ENCODE peak calls at places on chromosomes 4 and X, in five cellular contexts. One of them, this sample, is unnamed.
A peak's percentile ranks its signal among the peaks of the same experiment; 100 is the strongest.

GRCh38 chr4:95304898-95305297 is 243.9 kb downstream of the UNC5C start:
- DNase-seq in pancreas: no peak
- DNase-seq in fibroblast of lung: no peak
- DNase-seq in A549: no peak
- DNase-seq in body of pancreas: no peak
- DNase-seq in this sample: no peak

GRCh38 chr4:117385531-117385930 is 300.2 kb upstream of the TRAM1L1 start:
- DNase-seq in body of pancreas: no peak
- DNase-seq in A549: no peak
- DNase-seq in fibroblast of lung: no peak
- DNase-seq in pancreas: no peak
- DNase-seq in this sample: no peak

GRCh38 chr4:108292229-108292628 is 123.5 kb upstream of the LEF1 start:
- DNase-seq in pancreas: no peak
- DNase-seq in A549: no peak
- DNase-seq in body of pancreas: no peak
- DNase-seq in fibroblast of lung: no peak
- DNase-seq in this sample: no peak

GRCh38 chr4:17152941-17153340 is 254.5 kb upstream of the LDB2 start:
- DNase-seq in A549: no peak
- DNase-seq in pancreas: no peak
- DNase-seq in fibroblast of lung: no peak
- DNase-seq in body of pancreas: no peak
- DNase-seq in this sample: no peak

GRCh38 chr4:54402880-54403503 is 173.9 kb downstream of the PDGFRA start:
- DNase-seq in A549: no peak
- DNase-seq in body of pancreas: no peak
- DNase-seq in pancreas: no peak
- DNase-seq in fibroblast of lung: no peak
- DNase-seq in this sample: no peak

GRCh38 chrX:106752101-106752678 is 25.7 kb downstream of the RNF128 start:
- DNase-seq in A549: no peak
- DNase-seq in pancreas: no peak
- DNase-seq in body of pancreas: no peak
- DNase-seq in fibroblast of lung: peak; percentile 22
- DNase-seq in this sample: no peak

GRCh38 chrX:130981836-130982235 is 76.3 kb upstream of the ARHGAP36 start:
- DNase-seq in body of pancreas: no peak
- DNase-seq in A549: no peak
- DNase-seq in fibroblast of lung: peak; percentile 13
- DNase-seq in pancreas: no peak
- DNase-seq in this sample: no peak

GRCh38 chrX:21932277-21932996 is 8.1 kb upstream of the SMS start:
- DNase-seq in fibroblast of lung: peak; percentile 94
- DNase-seq in A549: no peak
- DNase-seq in body of pancreas: peak; percentile 21
- DNase-seq in pancreas: no peak
- DNase-seq in this sample: no peak

GRCh38 chr4:20572976-20573375 is 127.3 kb upstream of the PACRGL start:
- DNase-seq in body of pancreas: no peak
- DNase-seq in A549: no peak
- DNase-seq in fibroblast of lung: no peak
- DNase-seq in pancreas: no peak
- DNase-seq in this sample: no peak

GRCh38 chr4:42671431-42672194 is 14.7 kb upstream of the ATP8A1 start:
- DNase-seq in fibroblast of lung: no peak
- DNase-seq in A549: no peak
- DNase-seq in body of pancreas: no peak
- DNase-seq in pancreas: no peak
- DNase-seq in this sample: no peak

GRCh38 chr4:7828011-7828720 is 111.5 kb downstream of the AFAP1 start:
- DNase-seq in fibroblast of lung: peak; percentile 99
- DNase-seq in A549: no peak
- DNase-seq in body of pancreas: peak; percentile 36
- DNase-seq in pancreas: no peak
- DNase-seq in this sample: peak; percentile 57

GRCh38 chr4:153763404-153763803 is 3.6 kb upstream of the RNF175 start:
- DNase-seq in body of pancreas: no peak
- DNase-seq in fibroblast of lung: no peak
- DNase-seq in A549: no peak
- DNase-seq in pancreas: no peak
- DNase-seq in this sample: no peak

GRCh38 chr4:13983189-13983790 is 355.8 kb upstream of the BOD1L1 start:
- DNase-seq in pancreas: no peak
- DNase-seq in A549: no peak
- DNase-seq in body of pancreas: peak; percentile 12
- DNase-seq in fibroblast of lung: no peak
- DNase-seq in this sample: no peak

GRCh38 chr4:38523524-38524448 is 140.2 kb upstream of the KLF3 start:
- DNase-seq in fibroblast of lung: no peak
- DNase-seq in pancreas: no peak
- DNase-seq in body of pancreas: no peak
- DNase-seq in A549: no peak
- DNase-seq in this sample: no peak

GRCh38 chr4:145956288-145956890 is 17.8 kb upstream of the ZNF827 start:
- DNase-seq in fibroblast of lung: peak; percentile 52
- DNase-seq in pancreas: no peak
- DNase-seq in A549: no peak
- DNase-seq in body of pancreas: peak; percentile 47
- DNase-seq in this sample: peak; percentile 49

GRCh38 chr4:173218411-173219125 is 50.0 kb downstream of the GALNT7 start:
- DNase-seq in A549: peak; percentile 26
- DNase-seq in fibroblast of lung: peak; percentile 34
- DNase-seq in body of pancreas: no peak
- DNase-seq in pancreas: no peak
- DNase-seq in this sample: no peak

GRCh38 chr4:40662962-40663604 is 33.4 kb upstream of the RBM47 start:
- DNase-seq in fibroblast of lung: peak; percentile 74
- DNase-seq in pancreas: no peak
- DNase-seq in A549: no peak
- DNase-seq in body of pancreas: peak; percentile 41
- DNase-seq in this sample: no peak

GRCh38 chrX:153673398-153674218 is at the start of gene PNCK:
- DNase-seq in body of pancreas: no peak
- DNase-seq in A549: no peak
- DNase-seq in fibroblast of lung: no peak
- DNase-seq in pancreas: no peak
- DNase-seq in this sample: no peak

GRCh38 chr4:41022116-41022515 is 192.2 kb downstream of the APBB2 start:
- DNase-seq in pancreas: no peak
- DNase-seq in A549: no peak
- DNase-seq in fibroblast of lung: no peak
- DNase-seq in body of pancreas: no peak
- DNase-seq in this sample: no peak

GRCh38 chr4:130028552-130028951 is 932.6 kb downstream of the C4orf33 start:
- DNase-seq in pancreas: no peak
- DNase-seq in A549: no peak
- DNase-seq in fibroblast of lung: no peak
- DNase-seq in body of pancreas: no peak
- DNase-seq in this sample: no peak

GRCh38 chrX:46683023-46683422 is 75.9 kb downstream of the SLC9A7 start:
- DNase-seq in body of pancreas: no peak
- DNase-seq in fibroblast of lung: no peak
- DNase-seq in pancreas: no peak
- DNase-seq in A549: no peak
- DNase-seq in this sample: no peak

GRCh38 chr4:169030575-169030982 is 20.5 kb upstream of the CBR4 start:
- DNase-seq in fibroblast of lung: peak; percentile 44
- DNase-seq in body of pancreas: no peak
- DNase-seq in A549: peak; percentile 56
- DNase-seq in pancreas: no peak
- DNase-seq in this sample: no peak

GRCh38 chr4:41573458-41574129 is 35.6 kb downstream of the LIMCH1 start:
- DNase-seq in A549: no peak
- DNase-seq in pancreas: no peak
- DNase-seq in body of pancreas: no peak
- DNase-seq in fibroblast of lung: peak; percentile 57
- DNase-seq in this sample: no peak

DNA sequence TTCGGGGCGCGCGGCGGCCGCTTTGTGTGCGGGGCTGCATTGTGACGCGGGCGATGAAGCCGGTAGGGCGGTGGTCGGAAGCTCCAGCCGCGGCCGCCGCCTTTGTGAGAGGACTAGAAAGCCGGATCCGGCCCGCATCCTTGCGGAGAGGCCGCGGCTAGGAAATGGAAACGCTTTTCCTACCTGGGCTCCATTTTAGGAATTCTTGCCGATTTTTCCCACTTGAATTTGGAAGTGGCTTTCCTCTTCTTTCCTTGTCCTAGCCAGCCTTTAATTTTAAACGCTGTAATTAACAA is 708 bp downstream of the TMSB4X start:
- DNase-seq in fibroblast of lung: no peak
- DNase-seq in body of pancreas: peak; percentile 44
- DNase-seq in A549: no peak
- DNase-seq in pancreas: peak; percentile 48
- DNase-seq in this sample: no peak
- H3K4me1 ChIP-seq in fibroblast of lung: no peaks in the 10 kb centered on the region
- H3K4me1 ChIP-seq in body of pancreas: peaks cover 34% of the 10 kb centered on the region
- H3K4me1 ChIP-seq in A549: peaks cover 37% of the 10 kb centered on the region
- H3K4me1 ChIP-seq in pancreas: no peaks in the 10 kb centered on the region
- H3K4me1 ChIP-seq in this sample: no peaks in the 10 kb centered on the region

GRCh38 chr4:36237366-36238353 is 6.7 kb downstream of the ARAP2 start:
- DNase-seq in A549: no peak
- DNase-seq in body of pancreas: no peak
- DNase-seq in pancreas: no peak
- DNase-seq in fibroblast of lung: no peak
- DNase-seq in this sample: no peak
- H3K4me1 ChIP-seq in A549: no peaks in the 10 kb centered on the region
- H3K4me1 ChIP-seq in body of pancreas: peaks cover 22% of the 10 kb centered on the region
- H3K4me1 ChIP-seq in pancreas: peaks cover 21% of the 10 kb centered on the region
- H3K4me1 ChIP-seq in fibroblast of lung: no peaks in the 10 kb centered on the region
- H3K4me1 ChIP-seq in this sample: no peaks in the 10 kb centered on the region

DNA sequence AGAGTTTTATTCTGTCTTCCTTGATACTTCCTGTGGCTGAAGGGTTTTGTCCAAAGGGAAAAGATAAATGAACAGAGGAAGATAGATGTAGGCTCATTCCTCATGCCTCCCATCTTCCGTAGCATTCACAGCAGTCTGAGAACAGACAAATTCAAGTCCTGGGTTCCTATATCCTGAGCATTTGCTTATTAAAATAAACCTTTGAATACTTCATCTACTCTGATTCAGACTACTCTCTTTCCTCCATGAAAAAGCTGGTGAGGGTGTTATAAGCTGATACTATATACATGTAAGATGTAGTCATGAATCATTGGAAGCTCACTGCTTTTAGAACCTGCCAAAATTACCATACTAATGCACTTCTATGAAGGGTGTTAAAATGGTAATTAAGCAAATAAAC is 61.2 kb downstream of the GAB1 start:
- DNase-seq in fibroblast of lung: peak; percentile 28
- DNase-seq in A549: no peak
- DNase-seq in body of pancreas: no peak
- DNase-seq in pancreas: no peak
- DNase-seq in this sample: no peak
- H3K4me1 ChIP-seq in fibroblast of lung: peaks cover 20% of the 10 kb centered on the region
- H3K4me1 ChIP-seq in A549: no peaks in the 10 kb centered on the region
- H3K4me1 ChIP-seq in body of pancreas: peaks cover 6% of the 10 kb centered on the region
- H3K4me1 ChIP-seq in pancreas: peaks cover 8% of the 10 kb centered on the region
- H3K4me1 ChIP-seq in this sample: peaks cover 5% of the 10 kb centered on the region

GRCh38 chr4:128686032-128686465 is 123.5 kb upstream of the JADE1 start:
- DNase-seq in body of pancreas: no peak
- DNase-seq in fibroblast of lung: peak; percentile 27
- DNase-seq in A549: no peak
- DNase-seq in pancreas: no peak
- DNase-seq in this sample: no peak

GRCh38 chr4:128684031-128684430 is 125.5 kb upstream of the JADE1 start:
- DNase-seq in fibroblast of lung: no peak
- DNase-seq in A549: no peak
- DNase-seq in body of pancreas: no peak
- DNase-seq in pancreas: no peak
- DNase-seq in this sample: no peak

GRCh38 chr4:128688846-128689467 is 120.5 kb upstream of the JADE1 start:
- DNase-seq in A549: no peak
- DNase-seq in body of pancreas: no peak
- DNase-seq in pancreas: no peak
- DNase-seq in fibroblast of lung: no peak
- DNase-seq in this sample: no peak

GRCh38 chr4:128688025-128688721 is 121.3 kb upstream of the JADE1 start:
- DNase-seq in A549: no peak
- DNase-seq in pancreas: no peak
- DNase-seq in fibroblast of lung: no peak
- DNase-seq in body of pancreas: no peak
- DNase-seq in this sample: no peak

GRCh38 chr4:128686810-128687209 is 122.7 kb upstream of the JADE1 start:
- DNase-seq in pancreas: no peak
- DNase-seq in A549: no peak
- DNase-seq in fibroblast of lung: no peak
- DNase-seq in body of pancreas: no peak
- DNase-seq in this sample: no peak
- H3K4me1 ChIP-seq in pancreas: no peaks in the 10 kb centered on the region
- H3K4me1 ChIP-seq in A549: peaks cover 10% of the 10 kb centered on the region
- H3K4me1 ChIP-seq in fibroblast of lung: no peaks in the 10 kb centered on the region
- H3K4me1 ChIP-seq in body of pancreas: no peaks in the 10 kb centered on the region
- H3K4me1 ChIP-seq in this sample: peaks cover 4% of the 10 kb centered on the region

GRCh38 chr4:77002721-77003120 is 53.2 kb downstream of the SEPTIN11 start:
- DNase-seq in pancreas: no peak
- DNase-seq in A549: no peak
- DNase-seq in body of pancreas: no peak
- DNase-seq in fibroblast of lung: no peak
- DNase-seq in this sample: no peak
- H3K4me1 ChIP-seq in pancreas: no peaks in the 10 kb centered on the region
- H3K4me1 ChIP-seq in A549: no peaks in the 10 kb centered on the region
- H3K4me1 ChIP-seq in body of pancreas: peaks cover 10% of the 10 kb centered on the region
- H3K4me1 ChIP-seq in fibroblast of lung: peaks cover 30% of the 10 kb centered on the region
- H3K4me1 ChIP-seq in this sample: peaks cover 9% of the 10 kb centered on the region

GRCh38 chr4:84913176-84913575 is 53.3 kb downstream of the WDFY3 start:
- DNase-seq in pancreas: no peak
- DNase-seq in A549: no peak
- DNase-seq in fibroblast of lung: no peak
- DNase-seq in body of pancreas: no peak
- DNase-seq in this sample: no peak
- H3K4me1 ChIP-seq in pancreas: peaks cover 10% of the 10 kb centered on the region
- H3K4me1 ChIP-seq in A549: no peaks in the 10 kb centered on the region
- H3K4me1 ChIP-seq in fibroblast of lung: no peaks in the 10 kb centered on the region
- H3K4me1 ChIP-seq in body of pancreas: peaks cover 16% of the 10 kb centered on the region
- H3K4me1 ChIP-seq in this sample: no peaks in the 10 kb centered on the region

DNA sequence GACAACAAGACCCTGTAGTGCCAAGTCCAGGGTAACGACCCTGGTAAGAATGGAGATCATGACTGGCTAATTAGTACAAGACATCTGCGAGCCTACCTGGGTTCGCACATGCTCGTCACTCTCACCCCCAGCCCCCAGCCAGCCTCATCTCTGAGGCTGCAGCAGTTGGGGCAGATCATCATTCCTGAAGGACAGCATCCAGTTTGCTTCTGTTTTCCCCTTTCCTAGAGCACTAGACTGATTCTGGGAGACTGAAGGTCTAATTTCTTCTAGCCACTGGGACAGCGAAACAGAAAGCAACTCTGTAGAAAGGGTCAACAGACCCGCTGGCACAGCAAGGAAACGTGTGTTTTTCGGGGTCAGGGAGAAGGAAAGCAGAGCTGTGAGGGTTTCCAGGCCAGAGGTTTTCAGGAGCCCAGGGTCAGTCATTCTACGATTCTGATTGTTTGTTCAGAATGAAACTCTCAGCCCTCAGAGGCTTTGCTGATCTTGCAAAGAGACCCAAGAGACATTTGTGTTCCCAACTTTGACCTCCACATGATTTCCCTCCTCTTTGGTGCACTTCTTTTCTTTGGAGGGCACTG is 343.1 kb upstream of the NOCT start:
- DNase-seq in fibroblast of lung: no peak
- DNase-seq in body of pancreas: no peak
- DNase-seq in A549: no peak
- DNase-seq in pancreas: no peak
- DNase-seq in this sample: no peak
- H3K4me1 ChIP-seq in fibroblast of lung: peaks cover 2% of the 10 kb centered on the region
- H3K4me1 ChIP-seq in body of pancreas: no peaks in the 10 kb centered on the region
- H3K4me1 ChIP-seq in A549: peaks cover 4% of the 10 kb centered on the region
- H3K4me1 ChIP-seq in pancreas: no peaks in the 10 kb centered on the region
- H3K4me1 ChIP-seq in this sample: peaks cover 14% of the 10 kb centered on the region